ENCODE peak calls at places on chromosomes 13 and 19, in five cellular contexts. L is H9, E is neuronal stem cell, H is H1, R is trophoblast cell. Q is an unnamed sample.

GRCh38 chr13:110756268-110756667 is 42.8 kb downstream of the ING1 start:
- DNase-seq in L (no peak), E (no peak), H (peak), R (peak), Q (peak)

GRCh38 chr13:110331362-110331761 is 24.3 kb downstream of the COL4A2 start:
- DNase-seq in L (no peak), E (no peak), H (no peak), R (no peak), Q (no peak)

GRCh38 chr13:40635315-40635995 is 31.0 kb downstream of the FOXO1 start:
- DNase-seq in L (no peak), E (no peak), H (no peak), R (no peak), Q (no peak)

GRCh38 chr13:110398564-110399507 is 91.8 kb downstream of the COL4A2 start:
- DNase-seq in L (no peak), E (no peak), H (no peak), R (peak), Q (peak)

GRCh38 chr13:33937373-33938087 is 119.6 kb downstream of the RFC3 start:
- DNase-seq in L (no peak), E (no peak), H (peak), R (peak), Q (no peak)

GRCh38 chr13:41019578-41020347 is 647 bp upstream of the ELF1 start:
- DNase-seq in L (no peak), E (no peak), H (no peak), R (no peak), Q (no peak)

GRCh38 chr19:51735759-51736449 is 12.1 kb upstream of the HAS1 start:
- DNase-seq in L (no peak), E (no peak), H (no peak), R (peak), Q (no peak)

GRCh38 chr13:60696602-60697001 is 299.6 kb downstream of the TDRD3 start:
- DNase-seq in L (no peak), E (no peak), H (no peak), R (no peak), Q (no peak)

GRCh38 chr19:7417671-7418324 is 69.1 kb downstream of the ARHGEF18 start:
- DNase-seq in L (no peak), E (no peak), H (no peak), R (peak), Q (peak)

GRCh38 chr13:52969373-52969772 is 59.2 kb upstream of the OLFM4 start:
- DNase-seq in L (no peak), E (no peak), H (no peak), R (no peak), Q (no peak)

GRCh38 chr19:2015611-2015950 is at the start of gene BTBD2:
- DNase-seq in L (no peak), E (peak), H (no peak), R (no peak), Q (peak)

GRCh38 chr19:54928299-54928698 is 19.0 kb downstream of the NLRP7 start:
- DNase-seq in L (no peak), E (no peak), H (no peak), R (no peak), Q (peak)

GRCh38 chr13:108427355-108427754 is 157.8 kb downstream of the TNFSF13B start:
- DNase-seq in L (no peak), E (no peak), H (no peak), R (no peak), Q (no peak)

GRCh38 chr19:38134538-38135149 is 89.4 kb downstream of the DPF1 start:
- DNase-seq in L (peak), E (peak), H (no peak), R (peak), Q (peak)

GRCh38 chr13:99218545-99218944 is 17.9 kb downstream of the UBAC2 start:
- DNase-seq in L (no peak), E (no peak), H (no peak), R (no peak), Q (no peak)

GRCh38 chr19:39157275-39157996 is 31.9 kb downstream of the PAK4 start:
- DNase-seq in L (no peak), E (no peak), H (no peak), R (no peak), Q (peak)

GRCh38 chr19:14090509-14091085 is at the start of gene SAMD1:
- DNase-seq in L (peak), E (peak), H (no peak), R (peak), Q (peak)

GRCh38 chr13:51800456-51800855 is 3.5 kb downstream of the DHRS12 start:
- DNase-seq in L (no peak), E (no peak), H (no peak), R (no peak), Q (no peak)

GRCh38 chr19:1252818-1253513 is 4.6 kb downstream of the MIDN start:
- DNase-seq in L (no peak), E (no peak), H (no peak), R (peak), Q (peak)

GRCh38 chr13:112134150-112135075 is 67.5 kb downstream of the SOX1 start:
- DNase-seq in L (no peak), E (no peak), H (no peak), R (no peak), Q (no peak)

GRCh38 chr13:39527961-39528720 is 74.9 kb downstream of the LHFPL6 start:
- DNase-seq in L (no peak), E (no peak), H (no peak), R (peak), Q (peak)

GRCh38 chr19:51691122-51692064 is 1.7 kb upstream of the SPACA6 start:
- DNase-seq in L (no peak), E (no peak), H (no peak), R (no peak), Q (peak)

GRCh38 chr13:48042889-48043288 is 5.4 kb downstream of the NUDT15 start:
- DNase-seq in L (no peak), E (no peak), H (no peak), R (no peak), Q (no peak)

GRCh38 chr13:32176696-32177095 is 138.5 kb downstream of the ZAR1L start:
- DNase-seq in L (no peak), E (no peak), H (no peak), R (no peak), Q (no peak)

GRCh38 chr13:50357136-50357535 is 341.9 kb downstream of the KCNRG start:
- DNase-seq in L (no peak), E (no peak), H (no peak), R (no peak), Q (no peak)
- H4K91ac ChIP-seq in L (no peak), E (no peak), H (no peak), R (no peak), Q (no peak)

DNA sequence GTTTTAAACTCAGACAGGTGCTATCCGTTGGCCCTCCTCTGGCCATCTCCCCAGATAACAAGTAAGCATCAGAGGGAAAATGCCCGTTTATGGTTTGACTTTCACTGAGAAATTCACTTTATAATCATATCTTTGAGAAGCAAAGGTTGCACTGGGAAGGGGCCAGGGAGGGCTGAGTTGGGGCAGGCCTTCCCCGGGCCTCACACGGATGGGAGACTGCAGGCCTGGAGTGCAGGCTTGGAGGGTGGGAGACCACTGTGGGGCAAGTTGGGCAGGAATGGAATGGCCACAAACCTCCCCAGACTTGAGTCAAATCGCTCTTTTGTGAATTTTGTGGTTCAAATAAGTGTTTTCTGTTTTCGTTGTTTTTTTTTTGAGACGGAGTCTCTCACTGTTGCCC is 451.7 kb downstream of the TSHZ3 start:
- DNase-seq in L (no peak), E (no peak), H (no peak), R (no peak), Q (no peak)
- H2BK12ac ChIP-seq in L (no peak), E (no peak), H (peak), R (no peak), Q (no peak)

GRCh38 chr19:31331536-31331935 is 17.7 kb downstream of the TSHZ3 start:
- DNase-seq in L (no peak), E (no peak), H (no peak), R (no peak), Q (no peak)

GRCh38 chr19:31330761-31331160 is 18.5 kb downstream of the TSHZ3 start:
- DNase-seq in L (no peak), E (no peak), H (no peak), R (no peak), Q (no peak)

GRCh38 chr19:31334101-31334848 is 15.0 kb downstream of the TSHZ3 start:
- DNase-seq in L (no peak), E (no peak), H (no peak), R (no peak), Q (peak)

GRCh38 chr19:31330237-31330636 is 19.0 kb downstream of the TSHZ3 start:
- DNase-seq in L (no peak), E (no peak), H (no peak), R (no peak), Q (no peak)

GRCh38 chr19:31332096-31332495 is 17.1 kb downstream of the TSHZ3 start:
- DNase-seq in L (no peak), E (no peak), H (no peak), R (no peak), Q (peak)
- H3K9ac ChIP-seq in L (no peak), E (no peak), H (no peak), R (no peak), Q (no peak)

DNA sequence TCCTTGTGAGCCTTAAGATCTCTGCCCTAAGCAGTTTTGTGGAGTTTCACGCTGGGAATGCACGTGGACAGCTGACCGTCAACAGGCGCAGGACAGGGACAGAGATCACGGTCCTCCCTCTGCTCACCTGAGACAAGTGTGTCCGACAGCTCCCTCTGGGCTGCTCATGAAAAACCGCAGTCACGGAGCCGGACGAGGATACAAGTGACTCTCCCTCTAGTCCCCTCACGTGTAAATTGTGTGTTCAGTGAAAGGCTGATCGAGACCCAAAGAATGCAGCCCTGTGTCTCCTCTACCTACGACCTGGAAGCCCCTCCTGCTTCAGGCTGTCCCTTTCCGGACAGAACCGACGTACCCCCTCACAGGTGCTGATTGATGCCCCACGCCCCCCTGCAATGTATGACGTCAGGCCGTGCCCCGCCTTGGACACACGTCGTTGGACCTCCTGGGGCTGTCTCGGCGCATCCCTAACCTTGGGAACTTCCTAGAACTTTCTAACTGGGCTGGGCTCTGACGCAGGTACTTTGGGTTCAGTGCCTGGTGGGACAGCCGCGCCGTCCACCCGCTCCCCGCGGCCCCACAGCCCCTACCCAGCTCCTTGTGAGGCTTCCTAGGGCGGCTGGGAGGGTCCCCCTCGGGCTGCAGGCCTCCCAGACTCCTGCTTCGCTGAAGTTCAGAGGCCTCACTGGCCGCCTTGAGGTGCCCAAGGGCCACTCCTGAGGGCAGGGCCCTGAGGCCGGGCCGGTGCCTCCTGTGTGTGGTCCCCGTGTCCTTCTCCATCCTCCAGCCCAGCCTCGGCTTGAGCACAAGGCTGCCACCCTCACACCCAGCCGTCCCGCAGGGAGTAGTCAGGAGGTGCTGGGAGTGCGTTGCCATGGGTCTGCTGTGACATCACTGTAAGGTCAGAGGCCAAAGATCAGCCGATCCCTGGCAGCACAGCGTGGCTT is at the start of gene C13orf46:
- DNase-seq in L (no peak), E (no peak), H (no peak), R (no peak), Q (no peak)
- H4K91ac ChIP-seq in L (no peak), E (peak), H (no peak), R (peak), Q (no peak)

DNA sequence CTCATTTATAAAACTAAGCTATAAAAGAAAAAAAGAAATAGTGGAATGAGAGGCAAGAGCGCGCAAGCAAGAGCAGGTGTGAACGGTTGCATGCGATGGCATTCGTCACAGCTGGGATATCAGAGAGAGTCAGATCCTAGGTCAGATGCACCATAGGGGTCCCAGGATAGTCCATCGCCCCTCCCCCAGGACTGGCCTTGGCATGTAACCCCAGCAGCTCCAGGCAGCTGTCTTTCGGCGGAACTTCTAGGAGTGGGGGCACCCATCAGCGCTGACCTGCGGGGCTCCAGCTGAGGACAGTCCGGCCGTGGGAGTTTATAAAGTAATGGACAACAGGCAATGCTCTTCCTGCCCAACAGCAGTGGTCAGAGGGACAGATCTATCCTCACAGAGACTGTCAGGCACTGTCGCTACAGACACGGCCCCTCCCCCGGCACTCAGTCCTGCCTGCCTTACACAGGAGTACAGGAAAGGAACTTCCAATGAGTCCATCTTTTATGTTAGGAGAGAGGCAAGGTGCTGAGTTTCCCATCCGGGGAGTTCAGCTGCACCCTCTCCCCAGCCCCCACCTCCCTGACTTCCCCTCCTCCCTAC is 1.4 kb downstream of the SIAH3 start:
- DNase-seq in L (peak), E (no peak), H (no peak), R (no peak), Q (no peak)
- H2BK12ac ChIP-seq in L (no peak), E (no peak), H (no peak), R (no peak), Q (no peak)

GRCh38 chr19:5131031-5131865 is 162.3 kb downstream of the KDM4B start:
- DNase-seq in L (no peak), E (no peak), H (no peak), R (no peak), Q (no peak)
- H3K9ac ChIP-seq in L (no peak), E (peak), H (no peak), R (no peak), Q (no peak)

Q was measured in mesenchymal stem cell.